ENCODE peak calls at places on chromosome 22, in nine cellular contexts. One of them, this sample, is unnamed.

GRCh38 chr22:46054091-46054877 is 77.3 kb upstream of the WNT7B start:
- DNase-seq in ovary: peak; percentile 87
- DNase-seq in cardiac muscle cell: peak; percentile 83
- DNase-seq in A549: no peak
- DNase-seq in CD4-positive, CD25-positive, alpha-beta regulatory T cell: peak; percentile 13
- DNase-seq in tibial nerve: peak; percentile 58
- DNase-seq in GM23248: peak; percentile 89
- DNase-seq in right atrium auricular region: no peak
- DNase-seq in heart right ventricle: peak; percentile 77
- DNase-seq in this sample: peak; percentile 83

GRCh38 chr22:22442928-22443709 is 65.4 kb downstream of the ZNF280B start:
- DNase-seq in ovary: no peak
- DNase-seq in cardiac muscle cell: no peak
- DNase-seq in A549: no peak
- DNase-seq in CD4-positive, CD25-positive, alpha-beta regulatory T cell: no peak
- DNase-seq in tibial nerve: no peak
- DNase-seq in GM23248: no peak
- DNase-seq in right atrium auricular region: no peak
- DNase-seq in heart right ventricle: no peak
- DNase-seq in this sample: no peak

GRCh38 chr22:45777046-45777851 is 105.6 kb downstream of the ATXN10 start:
- DNase-seq in ovary: no peak
- DNase-seq in cardiac muscle cell: no peak
- DNase-seq in A549: peak; percentile 52
- DNase-seq in CD4-positive, CD25-positive, alpha-beta regulatory T cell: no peak
- DNase-seq in tibial nerve: no peak
- DNase-seq in GM23248: peak; percentile 45
- DNase-seq in right atrium auricular region: no peak
- DNase-seq in heart right ventricle: no peak
- DNase-seq in this sample: no peak

GRCh38 chr22:41561335-41561734 is 525 bp downstream of the CSDC2 start:
- DNase-seq in ovary: peak; percentile 61
- DNase-seq in cardiac muscle cell: no peak
- DNase-seq in A549: no peak
- DNase-seq in CD4-positive, CD25-positive, alpha-beta regulatory T cell: no peak
- DNase-seq in tibial nerve: no peak
- DNase-seq in GM23248: no peak
- DNase-seq in right atrium auricular region: no peak
- DNase-seq in heart right ventricle: no peak
- DNase-seq in this sample: no peak

GRCh38 chr22:46028069-46028991 is 51.4 kb upstream of the WNT7B start:
- DNase-seq in ovary: peak; percentile 33
- DNase-seq in cardiac muscle cell: no peak
- DNase-seq in A549: no peak
- DNase-seq in CD4-positive, CD25-positive, alpha-beta regulatory T cell: no peak
- DNase-seq in tibial nerve: peak; percentile 12
- DNase-seq in GM23248: no peak
- DNase-seq in right atrium auricular region: no peak
- DNase-seq in heart right ventricle: no peak
- DNase-seq in this sample: peak; percentile 16

GRCh38 chr22:42990131-42990838 is 24.7 kb downstream of the PACSIN2 start:
- DNase-seq in ovary: no peak
- DNase-seq in cardiac muscle cell: peak; percentile 89
- DNase-seq in A549: peak; percentile 73
- DNase-seq in CD4-positive, CD25-positive, alpha-beta regulatory T cell: no peak
- DNase-seq in tibial nerve: no peak
- DNase-seq in GM23248: peak; percentile 97
- DNase-seq in right atrium auricular region: no peak
- DNase-seq in heart right ventricle: no peak
- DNase-seq in this sample: no peak

GRCh38 chr22:23182289-23183106 is 2.2 kb downstream of the BCR start:
- DNase-seq in ovary: no peak
- DNase-seq in cardiac muscle cell: no peak
- DNase-seq in A549: no peak
- DNase-seq in CD4-positive, CD25-positive, alpha-beta regulatory T cell: no peak
- DNase-seq in tibial nerve: no peak
- DNase-seq in GM23248: peak; percentile 34
- DNase-seq in right atrium auricular region: no peak
- DNase-seq in heart right ventricle: no peak
- DNase-seq in this sample: no peak

GRCh38 chr22:44544523-44545433 is 46.7 kb upstream of the RTL6 start:
- DNase-seq in ovary: no peak
- DNase-seq in cardiac muscle cell: no peak
- DNase-seq in A549: no peak
- DNase-seq in CD4-positive, CD25-positive, alpha-beta regulatory T cell: no peak
- DNase-seq in tibial nerve: no peak
- DNase-seq in GM23248: no peak
- DNase-seq in right atrium auricular region: no peak
- DNase-seq in heart right ventricle: no peak
- DNase-seq in this sample: no peak

GRCh38 chr22:44023404-44024287 is 456 bp upstream of the PARVB start:
- DNase-seq in ovary: peak; percentile 57
- DNase-seq in cardiac muscle cell: peak; percentile 46
- DNase-seq in A549: no peak
- DNase-seq in CD4-positive, CD25-positive, alpha-beta regulatory T cell: no peak
- DNase-seq in tibial nerve: no peak
- DNase-seq in GM23248: peak; percentile 71
- DNase-seq in right atrium auricular region: peak; percentile 64
- DNase-seq in heart right ventricle: peak; percentile 76
- DNase-seq in this sample: peak; percentile 76

GRCh38 chr22:11627798-11628650 is 3900.0 kb upstream of the OR11H1 start:
- DNase-seq in ovary: no peak
- DNase-seq in cardiac muscle cell: no peak
- DNase-seq in A549: no peak
- DNase-seq in CD4-positive, CD25-positive, alpha-beta regulatory T cell: no peak
- DNase-seq in tibial nerve: no peak
- DNase-seq in GM23248: no peak
- DNase-seq in right atrium auricular region: no peak
- DNase-seq in heart right ventricle: no peak
- DNase-seq in this sample: no peak

GRCh38 chr22:43346521-43346929 is 3.4 kb upstream of the SCUBE1 start:
- DNase-seq in ovary: peak; percentile 69
- DNase-seq in cardiac muscle cell: peak; percentile 39
- DNase-seq in A549: peak; percentile 65
- DNase-seq in CD4-positive, CD25-positive, alpha-beta regulatory T cell: peak; percentile 35
- DNase-seq in tibial nerve: peak; percentile 44
- DNase-seq in GM23248: peak; percentile 51
- DNase-seq in right atrium auricular region: no peak
- DNase-seq in heart right ventricle: peak; percentile 62
- DNase-seq in this sample: peak; percentile 67

DNA sequence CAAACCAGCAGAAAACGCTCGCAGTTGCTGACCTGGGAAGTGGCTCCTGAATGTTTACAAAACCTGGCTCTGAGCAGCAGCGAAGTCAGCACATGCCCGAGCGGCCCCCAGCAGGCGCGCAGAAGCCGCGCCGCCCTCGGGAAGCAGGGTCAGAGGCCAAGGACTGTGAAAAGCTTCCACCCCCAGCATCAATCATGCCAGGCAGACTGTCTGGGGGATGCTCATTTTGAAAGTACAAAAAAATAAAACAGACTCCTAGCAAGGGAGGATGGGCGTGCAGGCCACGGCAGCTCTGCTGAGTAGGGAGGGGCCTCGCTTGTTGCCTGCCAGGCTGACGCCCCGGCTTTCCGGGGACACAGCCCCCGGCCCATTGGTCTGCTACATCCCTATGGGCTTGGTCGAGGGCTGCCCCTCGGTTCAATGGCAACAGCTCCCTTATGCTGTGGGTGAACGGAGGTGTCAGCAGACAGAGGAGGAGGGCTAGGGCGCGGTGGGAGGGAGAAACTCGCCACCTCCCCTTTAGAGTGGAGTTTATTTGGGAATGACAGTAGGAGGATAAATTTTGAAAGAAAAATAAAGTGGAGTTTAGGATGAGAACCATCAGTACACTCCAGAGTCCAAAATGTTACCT is 37.7 kb upstream of the GNB1L start:
- DNase-seq in ovary: peak; percentile 79
- DNase-seq in cardiac muscle cell: peak; percentile 63
- DNase-seq in A549: no peak
- DNase-seq in CD4-positive, CD25-positive, alpha-beta regulatory T cell: peak; percentile 45
- DNase-seq in tibial nerve: no peak
- DNase-seq in GM23248: no peak
- DNase-seq in right atrium auricular region: no peak
- DNase-seq in heart right ventricle: no peak
- DNase-seq in this sample: no peak
- H3K4me1 ChIP-seq in ovary: peaks cover 12% of the 10 kb centered on the region
- H3K4me1 ChIP-seq in cardiac muscle cell: peaks cover 14% of the 10 kb centered on the region
- H3K4me1 ChIP-seq in A549: peaks cover 14% of the 10 kb centered on the region
- H3K4me1 ChIP-seq in CD4-positive, CD25-positive, alpha-beta regulatory T cell: peaks cover 86% of the 10 kb centered on the region
- H3K4me1 ChIP-seq in tibial nerve: peaks cover 26% of the 10 kb centered on the region
- H3K4me1 ChIP-seq in GM23248: peaks cover 29% of the 10 kb centered on the region
- H3K4me1 ChIP-seq in right atrium auricular region: no peaks in the 10 kb centered on the region
- H3K4me1 ChIP-seq in heart right ventricle: peaks cover 9% of the 10 kb centered on the region
- H3K4me1 ChIP-seq in this sample: peaks cover 15% of the 10 kb centered on the region

DNA sequence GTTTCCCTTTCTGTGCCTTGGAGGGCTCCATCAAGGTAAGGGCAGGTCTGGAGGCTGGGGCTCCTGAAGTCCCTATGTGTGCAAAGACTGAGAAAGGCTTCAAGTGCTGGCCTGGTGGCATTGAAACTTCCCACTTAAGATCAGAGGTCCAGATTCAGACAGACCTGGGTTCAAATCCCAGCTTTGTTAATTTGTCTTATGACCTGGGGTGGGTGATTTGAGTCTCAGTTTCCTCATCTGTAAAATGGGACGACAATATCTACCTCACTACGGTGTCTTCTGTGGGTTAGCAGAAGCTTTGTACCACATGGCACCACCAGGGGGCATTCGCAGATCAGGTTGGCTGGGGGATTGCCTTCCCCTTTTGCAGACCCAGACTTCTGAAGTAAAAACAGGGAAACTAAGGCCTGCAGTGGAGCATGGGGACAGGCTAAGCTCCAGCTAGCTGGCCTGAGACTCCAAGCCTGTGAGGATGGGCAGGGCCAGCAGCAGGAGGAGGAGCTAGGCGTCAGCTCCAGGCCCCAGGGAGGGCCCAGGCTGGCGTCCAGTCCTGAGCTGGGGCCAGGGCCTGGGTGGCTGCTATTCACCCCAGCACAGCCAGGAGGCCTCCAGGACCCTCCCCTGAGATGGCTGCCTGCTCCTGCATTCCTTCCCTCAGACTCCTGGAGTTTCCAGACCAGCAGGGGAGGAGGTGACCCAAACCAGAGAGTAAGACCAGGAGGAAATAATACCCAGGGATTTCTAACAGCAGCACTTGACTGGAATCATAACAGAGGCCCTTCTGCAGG is 1.5 kb downstream of the CASTOR1 start:
- DNase-seq in ovary: peak; percentile 87
- DNase-seq in cardiac muscle cell: peak; percentile 97
- DNase-seq in A549: peak; percentile 76
- DNase-seq in CD4-positive, CD25-positive, alpha-beta regulatory T cell: peak; percentile 73
- DNase-seq in tibial nerve: peak; percentile 78
- DNase-seq in GM23248: peak; percentile 91
- DNase-seq in right atrium auricular region: peak; percentile 92
- DNase-seq in heart right ventricle: peak; percentile 88
- DNase-seq in this sample: peak; percentile 88
- H3K4me3 ChIP-seq in ovary: peak overlapping the region; percentile 97
- H3K4me3 ChIP-seq in cardiac muscle cell: peak overlapping the region; percentile 60
- H3K4me3 ChIP-seq in A549: peak overlapping the region; percentile 72
- H3K4me3 ChIP-seq in CD4-positive, CD25-positive, alpha-beta regulatory T cell: peak overlapping the region; percentile 59
- H3K4me3 ChIP-seq in tibial nerve: peak overlapping the region; percentile 80
- H3K4me3 ChIP-seq in GM23248: peak overlapping the region; percentile 82
- H3K4me3 ChIP-seq in right atrium auricular region: peak overlapping the region; percentile 98
- H3K4me3 ChIP-seq in heart right ventricle: peak overlapping the region; percentile 94
- H3K4me3 ChIP-seq in this sample: peak overlapping the region; percentile 92

GRCh38 chr22:30306629-30307016 is 17.3 kb upstream of the CASTOR1 start:
- DNase-seq in ovary: no peak
- DNase-seq in cardiac muscle cell: no peak
- DNase-seq in A549: no peak
- DNase-seq in CD4-positive, CD25-positive, alpha-beta regulatory T cell: no peak
- DNase-seq in tibial nerve: no peak
- DNase-seq in GM23248: no peak
- DNase-seq in right atrium auricular region: no peak
- DNase-seq in heart right ventricle: no peak
- DNase-seq in this sample: no peak

GRCh38 chr22:30302810-30303138 is 13.5 kb upstream of the CASTOR1 start:
- DNase-seq in ovary: no peak
- DNase-seq in cardiac muscle cell: no peak
- DNase-seq in A549: no peak
- DNase-seq in CD4-positive, CD25-positive, alpha-beta regulatory T cell: no peak
- DNase-seq in tibial nerve: no peak
- DNase-seq in GM23248: no peak
- DNase-seq in right atrium auricular region: no peak
- DNase-seq in heart right ventricle: no peak
- DNase-seq in this sample: no peak

GRCh38 chr22:30305519-30305905 is 16.2 kb upstream of the CASTOR1 start:
- DNase-seq in ovary: no peak
- DNase-seq in cardiac muscle cell: peak; percentile 62
- DNase-seq in A549: no peak
- DNase-seq in CD4-positive, CD25-positive, alpha-beta regulatory T cell: peak; percentile 36
- DNase-seq in tibial nerve: peak; percentile 64
- DNase-seq in GM23248: peak; percentile 40
- DNase-seq in right atrium auricular region: peak; percentile 89
- DNase-seq in heart right ventricle: peak; percentile 68
- DNase-seq in this sample: peak; percentile 78

GRCh38 chr22:30305906-30306628 is 16.8 kb upstream of the CASTOR1 start:
- DNase-seq in ovary: no peak
- DNase-seq in cardiac muscle cell: no peak
- DNase-seq in A549: no peak
- DNase-seq in CD4-positive, CD25-positive, alpha-beta regulatory T cell: no peak
- DNase-seq in tibial nerve: no peak
- DNase-seq in GM23248: peak; percentile 30
- DNase-seq in right atrium auricular region: no peak
- DNase-seq in heart right ventricle: no peak
- DNase-seq in this sample: no peak

DNA sequence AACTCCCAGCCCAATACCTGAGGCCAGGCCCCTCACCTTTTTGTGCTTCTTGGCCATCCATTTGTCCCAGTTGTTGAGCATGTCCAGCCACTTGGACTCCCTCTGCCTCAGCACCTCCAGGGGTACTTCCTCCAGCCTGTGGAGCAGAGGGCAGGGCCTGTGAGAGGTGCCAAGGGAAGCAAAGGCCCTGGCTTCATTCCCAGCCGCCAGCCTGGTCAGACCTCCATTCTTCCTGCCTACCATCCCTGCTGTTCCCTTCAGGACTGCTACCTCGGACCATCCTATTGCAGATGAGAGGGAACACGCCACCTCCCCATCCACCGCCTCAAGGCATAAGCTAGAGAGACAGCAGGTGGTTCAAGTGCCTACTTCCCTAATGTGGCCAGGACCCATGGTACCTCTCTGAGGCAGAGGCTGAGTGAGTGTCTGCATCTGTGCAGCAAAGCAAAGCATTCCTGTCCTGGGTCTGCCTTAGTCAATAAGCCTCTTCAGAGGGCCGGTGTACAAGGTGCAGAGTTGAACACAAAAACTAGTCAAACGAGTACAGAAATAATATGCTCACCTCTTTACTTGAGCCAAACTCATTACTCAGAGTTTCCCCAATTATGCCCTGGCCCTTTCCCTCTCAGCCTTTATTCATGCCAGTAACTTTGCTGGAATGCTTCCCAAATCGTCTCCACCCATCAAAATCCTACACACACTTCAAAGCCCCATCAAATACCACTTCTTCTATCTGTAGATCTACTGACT is 15.4 kb upstream of the CASTOR1 start:
- DNase-seq in ovary: no peak
- DNase-seq in cardiac muscle cell: no peak
- DNase-seq in A549: no peak
- DNase-seq in CD4-positive, CD25-positive, alpha-beta regulatory T cell: no peak
- DNase-seq in tibial nerve: no peak
- DNase-seq in GM23248: peak; percentile 72
- DNase-seq in right atrium auricular region: no peak
- DNase-seq in heart right ventricle: peak; percentile 49
- DNase-seq in this sample: no peak
- H3K4me1 ChIP-seq in ovary: peaks cover 36% of the 10 kb centered on the region
- H3K4me1 ChIP-seq in cardiac muscle cell: no peaks in the 10 kb centered on the region
- H3K4me1 ChIP-seq in A549: peaks cover 9% of the 10 kb centered on the region
- H3K4me1 ChIP-seq in CD4-positive, CD25-positive, alpha-beta regulatory T cell: peaks cover 88% of the 10 kb centered on the region
- H3K4me1 ChIP-seq in tibial nerve: peaks cover 100% of the 10 kb centered on the region
- H3K4me1 ChIP-seq in GM23248: peaks cover 46% of the 10 kb centered on the region
- H3K4me1 ChIP-seq in right atrium auricular region: no peaks in the 10 kb centered on the region
- H3K4me1 ChIP-seq in heart right ventricle: peaks cover 83% of the 10 kb centered on the region
- H3K4me1 ChIP-seq in this sample: peaks cover 99% of the 10 kb centered on the region

GRCh38 chr22:17772249-17772962 is 1.9 kb downstream of the BID start:
- DNase-seq in ovary: peak; percentile 18
- DNase-seq in cardiac muscle cell: no peak
- DNase-seq in A549: no peak
- DNase-seq in CD4-positive, CD25-positive, alpha-beta regulatory T cell: no peak
- DNase-seq in tibial nerve: no peak
- DNase-seq in GM23248: peak; percentile 23
- DNase-seq in right atrium auricular region: no peak
- DNase-seq in heart right ventricle: no peak
- DNase-seq in this sample: no peak
- H3K4me3 ChIP-seq in ovary: no peak overlapping the region
- H3K4me3 ChIP-seq in cardiac muscle cell: no peak overlapping the region
- H3K4me3 ChIP-seq in A549: no peak overlapping the region
- H3K4me3 ChIP-seq in CD4-positive, CD25-positive, alpha-beta regulatory T cell: no peak overlapping the region
- H3K4me3 ChIP-seq in tibial nerve: peak overlapping the region; percentile 83
- H3K4me3 ChIP-seq in GM23248: no peak overlapping the region
- H3K4me3 ChIP-seq in right atrium auricular region: peak overlapping the region; percentile 63
- H3K4me3 ChIP-seq in heart right ventricle: peak overlapping the region; percentile 80
- H3K4me3 ChIP-seq in this sample: peak overlapping the region; percentile 88